ENCODE peak calls at places on chromosomes 7 and 10, in six cellular contexts. R, X, D, J, S and O are unnamed samples.

GRCh38 chr10:128062331-128062730 is 63.9 kb downstream of the MKI67 start:
- DNase-seq in X (no peak), J (no peak), R (peak), S (no peak), D (no peak), O (no peak)

GRCh38 chr10:100981178-100981710 is 6.1 kb downstream of the MRPL43 start:
- DNase-seq in J (no peak), R (no peak), S (no peak), D (no peak), X (no peak), O (no peak)

GRCh38 chr10:11546581-11546980 is 64.9 kb downstream of the USP6NL start:
- DNase-seq in X (no peak), J (no peak), S (no peak), D (no peak), R (no peak), O (peak)

GRCh38 chr7:45146531-45147379 is 10.8 kb upstream of the RAMP3 start:
- DNase-seq in S (no peak), R (no peak), D (no peak), J (no peak), X (no peak), O (no peak)

GRCh38 chr10:67837519-67838314 is at the start of gene DNAJC12:
- DNase-seq in S (peak), D (peak), R (peak), J (peak), X (peak), O (no peak)

GRCh38 chr7:42876182-42877068 is 35.4 kb downstream of the C7orf25 start:
- DNase-seq in R (peak), S (peak), X (peak), D (peak), J (no peak), O (peak)

GRCh38 chr7:65441010-65441409 is 67.4 kb downstream of the ZNF92 start:
- DNase-seq in X (no peak), J (no peak), S (no peak), R (no peak), D (peak), O (peak)

GRCh38 chr10:91944880-91945630 is 21.5 kb downstream of the BTAF1 start:
- DNase-seq in R (no peak), J (no peak), D (peak), X (no peak), S (no peak), O (peak)

GRCh38 chr10:68364101-68364886 is 31.6 kb upstream of the PBLD start:
- DNase-seq in S (no peak), R (no peak), J (no peak), D (no peak), X (no peak), O (no peak)

GRCh38 chr10:88473989-88474883 is 108.9 kb downstream of the RNLS start:
- DNase-seq in D (no peak), R (no peak), X (no peak), J (no peak), S (no peak), O (peak)

GRCh38 chr7:111750168-111750715 is 187.9 kb upstream of the IMMP2L start:
- DNase-seq in D (no peak), S (peak), J (no peak), X (no peak), R (no peak), O (no peak)

GRCh38 chr10:86100581-86101061 is 266.0 kb downstream of the GRID1 start:
- DNase-seq in S (peak), J (peak), R (peak), X (no peak), D (peak), O (peak)

GRCh38 chr10:72812415-72812797 is 81.1 kb upstream of the OIT3 start:
- DNase-seq in D (no peak), S (no peak), X (no peak), R (no peak), J (no peak), O (no peak)

DNA sequence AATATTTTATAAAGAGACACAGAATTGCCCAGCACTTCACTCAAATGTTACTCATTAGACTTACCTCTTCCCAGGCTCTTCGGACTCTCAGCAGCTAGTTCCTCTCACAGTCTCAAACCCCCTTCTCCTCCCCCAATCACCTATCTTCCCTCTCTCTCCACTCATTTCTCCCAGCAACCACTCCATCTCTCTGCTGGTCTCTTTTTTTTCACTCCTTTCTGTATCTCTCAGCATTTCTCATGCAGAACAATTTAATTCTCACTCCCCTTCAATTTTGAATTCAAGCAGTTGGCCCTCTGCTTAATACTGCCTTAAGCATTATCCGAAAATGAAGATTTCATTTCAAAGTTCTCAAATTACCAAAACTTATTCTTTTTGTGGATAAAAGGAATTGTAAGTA is 34.4 kb upstream of the CAV2 start:
- DNase-seq in S (no peak), X (no peak), D (no peak), J (peak), R (no peak), O (no peak)
- H3K4me3 ChIP-seq in S (no peak), X (no peak), D (no peak), J (peak), R (no peak), O (no peak)

GRCh38 chr7:130490287-130490686 is 1.6 kb upstream of the MEST start:
- DNase-seq in S (no peak), J (no peak), D (no peak), R (no peak), X (no peak), O (no peak)
- H3K4me3 ChIP-seq in S (no peak), J (no peak), D (no peak), R (no peak), X (no peak), O (no peak)

GRCh38 chr10:61986357-61986756 is 84.9 kb downstream of the ARID5B start:
- DNase-seq in R (no peak), S (no peak), X (no peak), J (no peak), D (no peak), O (no peak)

GRCh38 chr10:61986788-61987187 is 85.3 kb downstream of the ARID5B start:
- DNase-seq in S (no peak), R (peak), J (no peak), D (no peak), X (no peak), O (no peak)

GRCh38 chr10:61989995-61990760 is 88.7 kb downstream of the ARID5B start:
- DNase-seq in X (no peak), S (no peak), D (no peak), J (no peak), R (no peak), O (no peak)

GRCh38 chr10:61987537-61987936 is 86.0 kb downstream of the ARID5B start:
- DNase-seq in S (no peak), J (no peak), X (no peak), R (peak), D (no peak), O (no peak)

DNA sequence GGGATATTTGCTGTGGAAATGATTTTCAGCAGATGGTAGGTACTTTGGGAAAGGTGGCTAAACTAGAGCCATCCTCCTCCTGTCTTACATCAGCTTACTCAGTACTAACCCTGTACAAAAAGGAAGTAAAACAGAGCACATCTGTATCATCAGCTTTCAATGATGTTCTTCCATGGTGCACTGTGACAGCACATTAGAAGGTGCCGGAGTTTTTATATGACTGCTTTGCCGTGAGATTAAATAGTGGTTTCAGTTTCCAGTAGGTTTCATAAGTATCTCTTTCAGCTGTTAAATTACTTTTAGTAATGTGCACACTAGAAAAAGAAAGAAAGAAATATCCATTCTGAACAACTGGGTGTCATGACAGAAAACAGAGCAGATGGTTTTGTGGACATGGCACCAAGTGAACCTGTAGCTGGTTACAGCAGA is 86.5 kb downstream of the ARID5B start:
- DNase-seq in J (no peak), S (no peak), R (peak), D (no peak), X (no peak), O (peak)
- H3K4me3 ChIP-seq in J (no peak), S (no peak), R (peak), D (no peak), X (no peak), O (no peak)

DNA sequence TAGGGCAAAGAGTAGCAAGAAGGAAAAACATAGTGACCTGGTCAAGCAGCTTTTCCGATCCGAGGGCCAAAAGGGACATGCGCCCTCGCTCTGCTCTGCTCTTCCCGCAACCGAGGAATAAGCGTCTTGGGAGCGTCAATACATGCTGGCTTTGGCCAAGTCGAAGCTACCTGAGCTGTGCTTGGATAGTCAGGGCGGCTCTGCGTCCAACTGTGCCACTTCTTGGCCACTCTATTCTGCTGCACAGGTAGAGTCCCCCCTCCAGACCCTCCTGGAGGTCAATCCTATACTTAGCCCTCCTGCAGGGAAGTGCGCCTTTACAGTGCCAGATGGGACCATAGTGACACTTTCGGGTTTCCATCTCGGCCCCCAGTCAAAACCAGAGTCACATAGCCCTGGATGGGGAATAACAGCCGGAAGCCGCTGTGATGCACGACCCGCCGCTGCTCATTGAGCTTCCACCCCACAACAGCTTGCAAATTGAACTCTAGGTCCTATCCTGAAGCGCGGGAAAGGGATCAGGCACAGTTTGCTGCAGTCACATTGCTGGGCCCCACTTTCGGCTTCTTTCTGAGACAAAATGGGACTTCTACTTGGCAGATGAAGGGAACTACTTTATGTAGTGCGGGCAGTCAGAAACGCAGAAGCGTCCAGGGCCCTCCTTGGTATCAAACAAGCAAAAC is 1.1 kb upstream of the HPSE2 start:
- DNase-seq in D (no peak), J (no peak), X (no peak), S (no peak), R (no peak), O (no peak)
- H3K4me3 ChIP-seq in D (no peak), J (no peak), X (no peak), S (no peak), R (no peak), O (no peak)

GRCh38 chr7:102933763-102934162 is 21.0 kb downstream of the LRRC17 start:
- DNase-seq in J (no peak), X (peak), R (no peak), S (peak), D (peak), O (peak)
- H3K4me3 ChIP-seq in J (no peak), X (no peak), R (no peak), S (no peak), D (no peak), O (no peak)